ENCODE peak calls at places on chromosomes 1 and 21, in seven cellular contexts. E is hippocampal formation, K is GM06990, Q is ovary, O is esophagus squamous epithelium, S is GM04504, I is retinal pigment epithelial cell. H is an unnamed sample.

GRCh38 chr1:198788561-198789064 is 149.8 kb downstream of the PTPRC start:
- DNase-seq in E (no peak), K (peak), Q (no peak), O (no peak), S (no peak), I (no peak), H (no peak)

GRCh38 chr1:34188418-34188817 is 11.7 kb downstream of the C1orf94 start:
- DNase-seq in E (no peak), K (no peak), Q (no peak), O (no peak), S (no peak), I (no peak), H (no peak)

GRCh38 chr1:63317007-63317813 is 5.2 kb upstream of the FOXD3 start:
- DNase-seq in E (no peak), K (peak), Q (no peak), O (no peak), S (no peak), I (no peak), H (no peak)

GRCh38 chr1:118716775-118717174 is 271.4 kb downstream of the TBX15 start:
- DNase-seq in E (no peak), K (no peak), Q (no peak), O (no peak), S (no peak), I (no peak), H (no peak)

GRCh38 chr1:23126801-23127200 is 41.9 kb downstream of the LUZP1 start:
- DNase-seq in E (no peak), K (no peak), Q (no peak), O (no peak), S (no peak), I (no peak), H (no peak)

GRCh38 chr21:41601573-41602371 is 93.8 kb upstream of the TMPRSS2 start:
- DNase-seq in E (no peak), K (no peak), Q (no peak), O (no peak), S (no peak), I (no peak), H (peak)

GRCh38 chr21:42547001-42547905 is 33.6 kb downstream of the SLC37A1 start:
- DNase-seq in E (no peak), K (no peak), Q (no peak), O (no peak), S (no peak), I (no peak), H (no peak)

GRCh38 chr1:150555198-150555970 is 6.2 kb downstream of the ADAMTSL4 start:
- DNase-seq in E (no peak), K (no peak), Q (no peak), O (no peak), S (no peak), I (no peak), H (no peak)

GRCh38 chr21:39088831-39089380 is 94.3 kb downstream of the PSMG1 start:
- DNase-seq in E (no peak), K (no peak), Q (no peak), O (no peak), S (no peak), I (no peak), H (peak)

GRCh38 chr1:9075023-9075422 is 5.6 kb upstream of the SLC2A5 start:
- DNase-seq in E (no peak), K (no peak), Q (no peak), O (no peak), S (no peak), I (no peak), H (no peak)

GRCh38 chr1:81812712-81813111 is 12.0 kb downstream of the ADGRL2 start:
- DNase-seq in E (no peak), K (no peak), Q (no peak), O (no peak), S (no peak), I (no peak), H (no peak)

GRCh38 chr1:62321438-62321837 is 2.2 kb upstream of the KANK4 start:
- DNase-seq in E (no peak), K (no peak), Q (no peak), O (no peak), S (peak), I (no peak), H (no peak)

GRCh38 chr1:62209931-62210595 is 15.4 kb downstream of the L1TD1 start:
- DNase-seq in E (no peak), K (no peak), Q (no peak), O (no peak), S (no peak), I (no peak), H (no peak)

GRCh38 chr1:234979316-234980223 is 149.1 kb downstream of the TOMM20 start:
- DNase-seq in E (no peak), K (no peak), Q (no peak), O (no peak), S (no peak), I (no peak), H (no peak)